ENCODE peak calls at places on chromosome 18, in eight cellular contexts. J is tibial nerve; Q is fibroblast of villous mesenchyme; Z is A549; M is CD8-positive, alpha-beta T cell; Y is AG09309; A is hepatocyte; B is prostate gland. H is an unnamed sample.

GRCh38 chr18:77487951-77488740 is 238.5 kb downstream of the GALR1 start:
- DNase-seq in Z (no peak), Q (no peak), Y (no peak), B (no peak), J (no peak), M (no peak), A (no peak), H (no peak)

GRCh38 chr18:46449033-46449432 is 208.0 kb downstream of the LOXHD1 start:
- DNase-seq in Z (no peak), A (no peak), J (no peak), M (no peak), Y (no peak), B (no peak), Q (no peak), H (no peak)

GRCh38 chr18:70384181-70384790 is 95.4 kb downstream of the SOCS6 start:
- DNase-seq in B (no peak), J (no peak), Z (peak; percentile 31), A (peak; percentile 46), Q (peak; percentile 44), M (no peak), Y (peak; percentile 61), H (peak; percentile 37)

GRCh38 chr18:35971661-35972196 is 750 bp upstream of the RMP24 start:
- DNase-seq in Y (no peak), M (no peak), A (peak; percentile 13), Q (no peak), J (no peak), B (no peak), Z (no peak), H (peak; percentile 8)

GRCh38 chr18:43661570-43661969 is 384.3 kb upstream of the SYT4 start:
- DNase-seq in Y (peak; percentile 52), B (no peak), Q (peak; percentile 58), M (no peak), A (peak; percentile 41), Z (no peak), J (no peak), H (peak; percentile 51)

GRCh38 chr18:59957957-59958356 is 58.2 kb downstream of the PMAIP1 start:
- DNase-seq in B (peak; percentile 20), A (peak; percentile 84), Z (no peak), M (no peak), Q (peak; percentile 61), Y (no peak), J (no peak), H (peak; percentile 69)

GRCh38 chr18:10454800-10455550 is 540 bp downstream of the APCDD1 start:
- DNase-seq in B (peak; percentile 30), M (no peak), A (peak; percentile 58), J (no peak), Y (no peak), Q (peak; percentile 36), Z (peak; percentile 5), H (no peak)

GRCh38 chr18:25284861-25285574 is 66.9 kb downstream of the ZNF521 start:
- DNase-seq in Q (peak; percentile 77), Z (no peak), M (no peak), A (no peak), Y (peak; percentile 46), J (no peak), B (no peak), H (no peak)

GRCh38 chr18:10526211-10526949 is 553 bp downstream of the NAPG start:
- DNase-seq in Z (peak; percentile 35), Y (no peak), A (peak; percentile 79), J (no peak), B (peak; percentile 24), Q (peak; percentile 74), M (peak; percentile 67), H (no peak)

GRCh38 chr18:69469444-69469919 is 68.8 kb downstream of the DOK6 start:
- DNase-seq in J (no peak), Q (peak; percentile 16), M (peak; percentile 23), B (no peak), Y (no peak), Z (peak; percentile 21), A (no peak), H (no peak)

GRCh38 chr18:23837591-23837990 is 148.3 kb downstream of the LAMA3 start:
- DNase-seq in Q (peak; percentile 85), B (no peak), Z (no peak), J (no peak), M (no peak), Y (peak; percentile 62), A (no peak), H (peak; percentile 75)

GRCh38 chr18:42781298-42781815 is 334.1 kb downstream of the RIT2 start:
- DNase-seq in Z (no peak), B (no peak), J (no peak), Q (no peak), M (no peak), Y (no peak), A (no peak), H (no peak)

GRCh38 chr18:27017901-27018500 is 152.5 kb upstream of the AQP4 start:
- DNase-seq in B (no peak), Y (no peak), M (no peak), A (peak; percentile 26), Z (peak; percentile 5), Q (no peak), J (no peak), H (no peak)

GRCh38 chr18:74778191-74778847 is 180.6 kb downstream of the ZNF407 start:
- DNase-seq in B (no peak), Q (no peak), Y (no peak), A (no peak), J (no peak), Z (no peak), M (no peak), H (no peak)

GRCh38 chr18:47720741-47721140 is 209.7 kb downstream of the SMAD2 start:
- DNase-seq in Q (no peak), A (no peak), Z (no peak), J (no peak), Y (no peak), M (no peak), B (no peak), H (no peak)

GRCh38 chr18:79970419-79971133 is 6.1 kb downstream of the HSBP1L1 start:
- DNase-seq in M (no peak), Y (no peak), Q (peak; percentile 33), B (no peak), Z (no peak), A (no peak), J (no peak), H (no peak)

GRCh38 chr18:50466634-50467033 is 91.8 kb downstream of the SKA1 start:
- DNase-seq in Y (no peak), B (no peak), J (no peak), Q (no peak), A (no peak), Z (no peak), M (no peak), H (no peak)

GRCh38 chr18:43855376-43855775 is 578.1 kb upstream of the SYT4 start:
- DNase-seq in J (no peak), M (no peak), Q (no peak), Y (no peak), Z (no peak), B (no peak), A (no peak), H (no peak)

GRCh38 chr18:43592268-43592667 is 315.0 kb upstream of the SYT4 start:
- DNase-seq in Y (no peak), M (no peak), Q (no peak), Z (no peak), B (no peak), J (no peak), A (no peak), H (no peak)

GRCh38 chr18:58128286-58129018 is 84.4 kb downstream of the NEDD4L start:
- DNase-seq in M (no peak), A (peak; percentile 78), J (no peak), Z (no peak), Q (peak; percentile 26), Y (no peak), B (no peak), H (no peak)

GRCh38 chr18:62037012-62037742 is 144.4 kb upstream of the RNF152 start:
- DNase-seq in Z (no peak), Q (no peak), Y (no peak), B (no peak), A (no peak), M (no peak), J (no peak), H (no peak)

GRCh38 chr18:37230762-37231161 is 334.8 kb downstream of the CELF4 start:
- DNase-seq in A (no peak), B (no peak), Q (no peak), Y (no peak), M (no peak), J (no peak), Z (no peak), H (no peak)

GRCh38 chr18:21305621-21306020 is 63.6 kb downstream of the GREB1L start:
- DNase-seq in B (no peak), M (no peak), Y (no peak), J (no peak), A (no peak), Z (no peak), Q (no peak), H (no peak)

GRCh38 chr18:39681061-39681460 is 2115.5 kb upstream of the CELF4 start:
- DNase-seq in Q (no peak), Z (no peak), A (no peak), J (no peak), M (no peak), B (no peak), Y (no peak), H (no peak)

GRCh38 chr18:47215554-47216138 is 35.8 kb downstream of the SKOR2 start:
- DNase-seq in Q (peak; percentile 68), M (no peak), Z (peak; percentile 11), J (no peak), Y (peak; percentile 20), B (peak; percentile 14), A (peak; percentile 78), H (peak; percentile 18)

GRCh38 chr18:30888344-30888743 is 154.2 kb downstream of the DSC3 start:
- DNase-seq in B (no peak), Q (no peak), Y (no peak), M (no peak), Z (no peak), A (no peak), J (no peak), H (no peak)

GRCh38 chr18:30886998-30887397 is 155.5 kb downstream of the DSC3 start:
- DNase-seq in A (no peak), M (no peak), Q (no peak), J (no peak), B (no peak), Z (no peak), Y (no peak), H (no peak)

GRCh38 chr18:30889582-30890301 is 152.8 kb downstream of the DSC3 start:
- DNase-seq in Y (no peak), Z (no peak), B (no peak), Q (no peak), M (no peak), J (no peak), A (peak; percentile 42), H (no peak)
- TF ChIP-seq CTCF in Y (no peak), Z (no peak), B (peak; percentile 8), Q (no peak), M (no peak), J (no peak), A (peak; percentile 67), H (peak; percentile 68)

GRCh38 chr18:13823707-13824395 is at the start of gene MC5R:
- DNase-seq in Z (peak; percentile 33), Y (no peak), Q (peak; percentile 19), J (peak; percentile 38), B (peak; percentile 30), A (peak; percentile 83), M (peak; percentile 62), H (no peak)
- H3K4me3 ChIP-seq in Z (peak within 1 kb of the TSS; percentile 38), Y (peak within 1 kb of the TSS; percentile 21), Q (peak within 1 kb of the TSS; percentile 40), J (peak within 1 kb of the TSS; percentile 40), B (peak within 1 kb of the TSS; percentile 31), A (peak within 1 kb of the TSS; percentile 73), M (peak within 1 kb of the TSS; percentile 41), H (peak within 1 kb of the TSS; percentile 29)

GRCh38 chr18:53153281-53153680 is 813.3 kb downstream of the DCC start:
- DNase-seq in Y (no peak), J (no peak), A (peak; percentile 16), Z (peak; percentile 1), Q (no peak), B (no peak), M (no peak), H (no peak)
- TF ChIP-seq CTCF in Y (no peak), J (no peak), A (peak; percentile 49), Z (peak; percentile 17), Q (no peak), B (no peak), M (no peak), H (peak; percentile 31)

GRCh38 chr18:3660719-3661118 is 210.7 kb downstream of the TGIF1 start:
- DNase-seq in J (no peak), Q (no peak), M (no peak), A (no peak), Y (no peak), Z (no peak), B (no peak), H (no peak)
- H3K4me3 ChIP-seq in J (no peak overlapping the region), Q (no peak overlapping the region), M (no peak overlapping the region), A (no peak overlapping the region), Y (no peak overlapping the region), Z (no peak overlapping the region), B (no peak overlapping the region), H (no peak overlapping the region)